ENCODE peak calls at places on chromosomes 6 and 20, in eight cellular contexts. D is ovary, X is ascending aorta, T is GM23338, C is mesendoderm, A is PC-3, H is lung, Q is heart left ventricle. O is an unnamed sample.

GRCh38 chr20:62741701-62742491 is 33.3 kb downstream of the NTSR1 start:
- DNase-seq in D (no peak), X (no peak), T (no peak), C (no peak), A (no peak), H (no peak), Q (no peak), O (no peak)

GRCh38 chr6:90536516-90536915 is 50.4 kb downstream of the MAP3K7 start:
- DNase-seq in D (no peak), X (no peak), T (no peak), C (no peak), A (no peak), H (no peak), Q (no peak), O (no peak)

GRCh38 chr6:126477678-126478077 is 137.8 kb downstream of the CENPW start:
- DNase-seq in D (no peak), X (no peak), T (no peak), C (no peak), A (no peak), H (no peak), Q (no peak), O (no peak)

GRCh38 chr6:148761532-148761951 is 14.7 kb downstream of the UST start:
- DNase-seq in D (peak), X (no peak), T (no peak), C (no peak), A (no peak), H (peak), Q (no peak), O (peak)

GRCh38 chr6:146194434-146194833 is 165.6 kb downstream of the GRM1 start:
- DNase-seq in D (no peak), X (no peak), T (peak), C (peak), A (no peak), H (no peak), Q (no peak), O (no peak)

GRCh38 chr6:45591306-45591705 is 213.6 kb upstream of the SUPT3H start:
- DNase-seq in D (no peak), X (no peak), T (no peak), C (no peak), A (peak), H (peak), Q (no peak), O (no peak)

GRCh38 chr6:74971631-74972030 is 234.2 kb downstream of the COL12A1 start:
- DNase-seq in D (no peak), X (no peak), T (no peak), C (no peak), A (no peak), H (no peak), Q (no peak), O (no peak)

GRCh38 chr6:24990944-24991747 is 55.4 kb upstream of the RIPOR2 start:
- DNase-seq in D (no peak), X (no peak), T (no peak), C (no peak), A (no peak), H (no peak), Q (no peak), O (no peak)

GRCh38 chr6:163418273-163419029 is 3.9 kb downstream of the QKI start:
- DNase-seq in D (no peak), X (no peak), T (no peak), C (no peak), A (no peak), H (no peak), Q (no peak), O (no peak)

GRCh38 chr6:72374864-72375263 is 247.0 kb upstream of the KCNQ5 start:
- DNase-seq in D (no peak), X (no peak), T (peak), C (peak), A (peak), H (no peak), Q (no peak), O (no peak)

GRCh38 chr6:20464041-20464440 is 62.4 kb downstream of the E2F3 start:
- DNase-seq in D (no peak), X (no peak), T (no peak), C (peak), A (no peak), H (no peak), Q (no peak), O (no peak)

GRCh38 chr6:20467437-20467836 is 65.8 kb downstream of the E2F3 start:
- DNase-seq in D (no peak), X (no peak), T (no peak), C (no peak), A (no peak), H (no peak), Q (no peak), O (no peak)

GRCh38 chr6:20464847-20465246 is 63.2 kb downstream of the E2F3 start:
- DNase-seq in D (no peak), X (no peak), T (no peak), C (no peak), A (no peak), H (no peak), Q (no peak), O (no peak)

GRCh38 chr6:20472748-20473147 is 61.5 kb upstream of the CDKAL1 start:
- DNase-seq in D (no peak), X (no peak), T (no peak), C (no peak), A (no peak), H (no peak), Q (no peak), O (no peak)

GRCh38 chr6:20468179-20468578 is 66.1 kb upstream of the CDKAL1 start:
- DNase-seq in D (no peak), X (no peak), T (no peak), C (no peak), A (no peak), H (no peak), Q (no peak), O (no peak)
- H3K4me3 ChIP-seq in D (no peak), X (no peak), T (no peak), C (no peak), A (no peak), H (no peak), Q (no peak), O (no peak)

GRCh38 chr6:150747155-150747554 is 118.3 kb upstream of the MTHFD1L start:
- DNase-seq in D (no peak), X (no peak), T (no peak), C (no peak), A (no peak), H (no peak), Q (no peak), O (no peak)
- H3K27ac ChIP-seq in D (no peak), X (no peak), T (no peak), C (no peak), A (no peak), H (no peak), Q (no peak), O (no peak)

DNA sequence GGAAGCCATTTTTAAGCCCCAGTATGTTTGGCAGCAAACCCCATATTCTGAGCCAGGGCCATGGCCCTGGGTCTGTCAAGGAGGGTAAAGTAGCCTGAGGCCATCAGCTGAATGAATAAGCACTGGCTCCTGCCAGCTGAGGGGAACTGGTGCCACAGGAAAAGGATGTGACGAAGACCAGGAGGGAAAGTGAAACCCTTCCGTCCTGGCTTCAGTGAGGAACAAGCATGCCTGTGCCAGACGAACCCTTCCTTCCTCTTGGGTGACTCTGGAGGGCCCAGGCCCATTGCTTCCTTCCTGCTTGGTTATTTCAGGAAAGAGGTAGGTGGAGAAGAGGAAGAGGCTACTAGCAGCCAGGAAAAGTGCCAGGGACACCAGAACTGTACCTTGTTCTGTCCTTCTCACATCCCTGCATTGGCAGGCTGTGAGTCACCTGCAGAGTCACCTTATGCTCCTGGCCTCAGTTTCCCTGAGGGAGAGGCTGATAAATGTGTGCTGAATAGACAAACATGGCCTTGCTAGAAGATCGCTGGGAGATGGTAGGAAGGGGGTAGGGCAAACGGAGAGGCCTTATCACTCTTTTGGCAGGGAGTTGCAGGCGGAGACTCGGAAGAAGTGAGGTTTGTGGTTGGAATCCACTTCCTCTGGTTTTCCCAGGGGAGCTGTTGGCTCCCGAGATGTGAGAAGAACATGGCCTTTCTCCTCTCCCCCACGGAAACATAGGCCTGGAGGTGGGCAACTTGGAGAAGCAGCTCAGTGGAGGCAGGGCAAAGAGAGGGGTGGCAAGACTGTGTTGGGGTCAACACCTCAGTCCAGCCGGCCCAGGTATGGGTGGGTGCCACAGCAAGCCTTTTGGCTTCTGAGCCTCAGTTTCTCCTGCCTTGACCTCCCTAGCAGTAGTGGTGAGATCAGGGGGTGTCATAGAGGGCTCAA is 37.4 kb downstream of the COX4I2 start:
- DNase-seq in D (peak), X (peak), T (no peak), C (peak), A (peak), H (peak), Q (peak), O (peak)
- H3K4me3 ChIP-seq in D (no peak), X (peak), T (no peak), C (no peak), A (no peak), H (no peak), Q (peak), O (no peak)

GRCh38 chr6:154605207-154605877 is 94.9 kb upstream of the CNKSR3 start:
- DNase-seq in D (no peak), X (no peak), T (no peak), C (no peak), A (peak), H (no peak), Q (no peak), O (no peak)

GRCh38 chr6:154604120-154604519 is 93.6 kb upstream of the CNKSR3 start:
- DNase-seq in D (no peak), X (no peak), T (peak), C (peak), A (no peak), H (no peak), Q (no peak), O (no peak)

GRCh38 chr6:154602708-154603107 is 92.2 kb upstream of the CNKSR3 start:
- DNase-seq in D (no peak), X (no peak), T (no peak), C (no peak), A (no peak), H (no peak), Q (no peak), O (no peak)

GRCh38 chr6:154606457-154606856 is 96.0 kb upstream of the CNKSR3 start:
- DNase-seq in D (no peak), X (no peak), T (no peak), C (no peak), A (no peak), H (no peak), Q (no peak), O (no peak)

DNA sequence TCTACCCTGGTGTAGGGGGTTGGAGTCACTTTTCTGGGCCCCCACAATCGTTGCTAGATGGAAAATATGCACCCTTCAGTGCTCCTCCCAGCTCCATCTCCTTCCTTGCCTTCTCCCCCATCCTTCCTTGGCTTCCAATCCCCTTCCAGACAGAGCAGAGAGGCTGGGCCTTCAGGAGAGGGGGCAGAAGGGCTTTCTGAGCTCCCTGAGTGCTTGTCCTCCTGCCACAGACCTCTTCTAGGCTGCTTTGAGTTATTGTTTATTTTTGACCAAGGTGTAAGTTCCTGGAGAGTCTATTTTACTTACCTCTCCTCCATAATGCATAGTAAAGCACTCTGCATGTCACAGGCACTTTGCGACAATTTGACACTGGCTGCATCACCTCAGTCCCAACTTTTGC is 96.4 kb upstream of the CNKSR3 start:
- DNase-seq in D (no peak), X (no peak), T (no peak), C (no peak), A (no peak), H (no peak), Q (no peak), O (no peak)
- H3K27ac ChIP-seq in D (no peak), X (no peak), T (no peak), C (no peak), A (no peak), H (no peak), Q (no peak), O (no peak)

DNA sequence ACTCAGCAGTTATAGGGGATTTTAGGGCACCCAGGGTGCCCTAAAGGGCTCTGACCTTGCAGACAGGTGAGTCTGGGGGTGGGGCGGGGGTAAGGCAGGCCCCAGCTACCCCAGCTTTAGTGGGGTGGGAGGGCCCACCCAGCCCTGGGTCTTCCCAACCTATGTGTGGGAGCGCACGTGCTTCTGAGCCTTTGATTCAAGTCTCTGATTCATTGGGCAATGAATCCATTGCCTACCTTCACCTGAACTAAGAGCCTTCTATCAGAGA is 935 bp downstream of the SERPINB1 start:
- DNase-seq in D (no peak), X (no peak), T (no peak), C (no peak), A (no peak), H (no peak), Q (no peak), O (no peak)
- H3K4me3 ChIP-seq in D (peak), X (peak), T (peak), C (no peak), A (peak), H (peak), Q (peak), O (peak)

DNA sequence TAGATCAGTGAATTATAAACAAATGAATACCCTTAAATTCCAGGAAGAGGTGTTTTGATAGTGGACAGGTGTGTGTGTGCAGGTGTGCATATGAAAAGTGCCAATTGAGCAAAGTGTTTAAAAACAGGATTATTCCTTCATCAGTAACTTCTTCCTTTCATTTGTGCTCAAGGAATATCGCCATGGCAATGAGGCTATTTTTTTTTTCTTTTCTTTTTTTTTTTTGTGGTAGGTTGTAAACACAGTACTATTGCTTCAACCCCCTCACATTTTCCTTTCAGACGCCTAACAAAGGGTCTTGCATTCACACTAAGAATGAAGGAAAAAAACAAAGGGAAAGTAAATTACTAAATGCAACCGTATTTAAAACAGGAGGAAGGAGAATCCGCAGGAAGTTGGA is 2.0 kb upstream of the HSPA1B start:
- DNase-seq in D (no peak), X (no peak), T (peak), C (no peak), A (no peak), H (no peak), Q (no peak), O (no peak)
- H3K27ac ChIP-seq in D (peak), X (peak), T (peak), C (no peak), A (peak), H (peak), Q (no peak), O (peak)

DNA sequence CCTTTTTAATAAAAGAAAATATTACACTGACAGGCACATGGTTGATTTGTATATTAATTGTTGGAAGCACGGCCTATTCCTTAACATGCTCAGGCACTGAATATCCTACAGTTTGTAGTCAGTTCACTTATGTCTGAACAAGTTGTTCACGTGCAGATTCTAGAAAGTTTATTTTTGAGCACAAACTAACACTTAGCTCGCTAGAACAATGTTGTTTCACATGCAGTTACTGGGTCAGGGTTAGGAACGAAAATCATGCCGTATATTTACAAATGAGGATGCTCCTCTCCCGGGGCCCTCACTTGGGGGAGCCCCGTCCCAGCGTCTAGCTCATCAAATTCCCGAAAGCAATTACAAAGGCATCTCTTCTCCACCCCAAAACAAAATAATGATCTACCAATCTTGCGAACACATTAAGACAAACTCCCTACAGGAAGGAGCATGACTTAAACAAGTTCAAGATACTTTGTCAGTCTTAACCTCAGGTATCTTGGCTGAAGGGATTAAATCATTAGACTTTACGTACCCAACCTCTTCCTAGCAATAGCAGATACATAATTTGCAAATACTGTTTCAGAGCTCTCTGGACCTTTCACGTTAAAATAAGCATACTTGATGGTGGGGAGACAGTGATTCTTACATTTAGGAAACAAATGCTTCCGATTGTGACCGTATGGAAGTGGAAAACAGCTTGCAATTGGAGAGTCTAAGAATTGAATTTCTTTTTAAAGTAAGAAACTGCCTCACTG is 1.5 kb downstream of the MAP7 start:
- DNase-seq in D (no peak), X (no peak), T (no peak), C (no peak), A (no peak), H (no peak), Q (no peak), O (no peak)
- H3K4me3 ChIP-seq in D (peak), X (peak), T (peak), C (no peak), A (peak), H (no peak), Q (no peak), O (peak)